ENCODE peak calls at places on chromosomes 11 and 22, in seven cellular contexts. V, H, X, D, A, Y and K are unnamed samples.

GRCh38 chr11:67391304-67392181 is at the start of gene RAD9A:
- DNase-seq in V (peak), H (peak), X (peak), D (peak), A (peak), Y (peak), K (peak)

GRCh38 chr11:35107866-35108265 is 31.1 kb upstream of the CD44 start:
- DNase-seq in V (peak), H (no peak), X (no peak), D (no peak), A (no peak), Y (no peak), K (peak)

GRCh38 chr22:24758164-24758799 is 16.2 kb downstream of the PIWIL3 start:
- DNase-seq in V (peak), H (peak), X (peak), D (peak), A (peak), Y (peak), K (no peak)

GRCh38 chr11:12330491-12331231 is 46.7 kb upstream of the PARVA start:
- DNase-seq in V (no peak), H (no peak), X (no peak), D (no peak), A (no peak), Y (no peak), K (no peak)

GRCh38 chr22:42901790-42902508 is 44.9 kb upstream of the ARFGAP3 start:
- DNase-seq in V (no peak), H (peak), X (no peak), D (no peak), A (peak), Y (peak), K (no peak)

GRCh38 chr11:114059984-114060401 is 482 bp downstream of the ZBTB16 start:
- DNase-seq in V (peak), H (peak), X (no peak), D (no peak), A (peak), Y (no peak), K (no peak)

GRCh38 chr11:19834761-19835160 is 122.1 kb downstream of the NAV2 start:
- DNase-seq in V (no peak), H (no peak), X (no peak), D (no peak), A (no peak), Y (no peak), K (no peak)

GRCh38 chr11:1879342-1879940 is 12.3 kb downstream of the PRR33 start:
- DNase-seq in V (no peak), H (peak), X (no peak), D (no peak), A (no peak), Y (no peak), K (peak)

GRCh38 chr22:29152381-29153138 is 53.1 kb upstream of the EMID1 start:
- DNase-seq in V (no peak), H (peak), X (no peak), D (no peak), A (no peak), Y (no peak), K (no peak)

GRCh38 chr11:118791015-118791960 is at the start of gene DDX6:
- DNase-seq in V (peak), H (peak), X (peak), D (peak), A (peak), Y (peak), K (peak)

GRCh38 chr22:38454011-38454360 is 1.0 kb downstream of the KCNJ4 start:
- DNase-seq in V (peak), H (no peak), X (no peak), D (no peak), A (no peak), Y (no peak), K (no peak)

GRCh38 chr11:75152651-75153553 is 2.0 kb downstream of the SLCO2B1 start:
- DNase-seq in V (no peak), H (no peak), X (no peak), D (no peak), A (no peak), Y (no peak), K (no peak)

GRCh38 chr11:103803062-103803461 is 233.4 kb upstream of the DDI1 start:
- DNase-seq in V (no peak), H (no peak), X (no peak), D (no peak), A (no peak), Y (no peak), K (no peak)

GRCh38 chr11:129280027-129280811 is 88.1 kb upstream of the ARHGAP32 start:
- DNase-seq in V (no peak), H (no peak), X (peak), D (no peak), A (no peak), Y (no peak), K (no peak)

GRCh38 chr22:38284042-38284402 is 11.2 kb upstream of the TMEM184B start:
- DNase-seq in V (no peak), H (no peak), X (no peak), D (no peak), A (no peak), Y (no peak), K (no peak)

GRCh38 chr11:130693543-130693942 is 222.7 kb downstream of the SNX19 start:
- DNase-seq in V (no peak), H (no peak), X (no peak), D (no peak), A (no peak), Y (no peak), K (no peak)

GRCh38 chr11:123544631-123545375 is 109.6 kb downstream of the SCN3B start:
- DNase-seq in V (no peak), H (peak), X (no peak), D (no peak), A (no peak), Y (peak), K (no peak)

GRCh38 chr22:27386186-27386585 is 415.4 kb downstream of the MN1 start:
- DNase-seq in V (no peak), H (no peak), X (no peak), D (no peak), A (no peak), Y (no peak), K (no peak)

GRCh38 chr11:45106440-45106839 is 40.0 kb upstream of the PRDM11 start:
- DNase-seq in V (no peak), H (no peak), X (peak), D (no peak), A (no peak), Y (no peak), K (no peak)

GRCh38 chr11:32829680-32830412 is at the start of gene PRRG4:
- DNase-seq in V (peak), H (peak), X (no peak), D (peak), A (peak), Y (peak), K (no peak)

GRCh38 chr11:133388975-133389568 is 143.2 kb downstream of the OPCML start:
- DNase-seq in V (no peak), H (no peak), X (no peak), D (no peak), A (no peak), Y (no peak), K (no peak)

GRCh38 chr11:70735976-70736375 is 337.6 kb downstream of the CTTN start:
- DNase-seq in V (no peak), H (no peak), X (no peak), D (no peak), A (no peak), Y (no peak), K (peak)
- TF ChIP-seq CTCF in V (no peak), H (no peak), X (no peak), D (no peak), A (no peak), Y (no peak), K (no peak)

DNA sequence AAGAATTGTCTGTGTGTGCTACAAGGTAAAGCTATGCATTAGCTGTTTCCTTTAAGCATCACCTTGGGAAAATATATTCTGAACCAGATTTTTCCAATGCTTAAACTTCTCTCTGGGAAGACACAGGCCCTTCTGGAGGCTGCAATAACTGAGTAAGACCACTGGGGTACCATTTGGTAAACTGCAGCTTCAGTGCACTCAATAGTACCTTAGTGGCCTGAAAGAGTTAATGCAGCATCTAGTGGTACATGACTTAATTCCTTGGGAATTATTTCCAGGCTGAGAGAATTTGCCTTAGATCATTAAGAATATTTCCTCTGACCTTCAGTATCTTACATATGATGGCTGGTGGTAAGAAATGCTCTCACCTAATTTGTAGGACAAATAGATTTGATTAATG is 727.4 kb downstream of the DLG2 start:
- DNase-seq in V (no peak), H (no peak), X (no peak), D (no peak), A (no peak), Y (no peak), K (no peak)
- TF ChIP-seq CTCF in V (no peak), H (no peak), X (no peak), D (peak), A (no peak), Y (no peak), K (no peak)

GRCh38 chr11:90274362-90274761 is 51.5 kb upstream of the CHORDC1 start:
- DNase-seq in V (no peak), H (no peak), X (no peak), D (no peak), A (no peak), Y (no peak), K (no peak)
- TF ChIP-seq CTCF in V (no peak), H (no peak), X (no peak), D (no peak), A (no peak), Y (no peak), K (no peak)

DNA sequence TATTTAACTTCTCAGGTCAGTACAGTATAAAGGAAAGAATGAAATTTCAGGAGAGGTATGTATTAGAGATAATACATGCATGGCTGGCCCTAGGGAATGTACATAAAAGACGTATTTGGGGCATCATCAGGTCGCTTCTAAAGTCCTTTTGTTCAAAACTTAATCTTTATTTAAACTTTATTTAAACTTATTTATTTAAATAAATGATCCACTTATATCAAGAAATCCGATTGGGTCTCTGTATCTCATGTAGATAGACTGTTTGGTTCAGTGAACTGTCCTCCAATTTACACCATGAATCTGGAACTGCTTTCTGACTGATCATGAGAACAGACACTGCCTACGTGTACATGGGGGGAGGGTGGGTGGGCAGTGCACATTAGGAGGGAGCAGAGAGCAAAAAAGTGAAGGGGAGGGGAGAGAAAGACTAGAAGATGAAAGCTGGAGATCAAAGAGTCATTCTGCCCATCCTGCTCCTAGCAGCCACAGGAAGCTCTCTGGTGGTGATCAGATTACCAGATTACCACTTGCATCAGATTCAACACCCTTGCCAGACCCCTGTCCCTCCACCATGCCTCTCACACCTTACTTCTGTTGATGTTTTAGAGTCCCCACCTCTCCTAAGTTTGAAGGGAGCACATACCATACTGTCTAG is 92.1 kb upstream of the MTMR2 start:
- DNase-seq in V (no peak), H (no peak), X (peak), D (no peak), A (no peak), Y (no peak), K (no peak)
- TF ChIP-seq CTCF in V (no peak), H (no peak), X (no peak), D (no peak), A (no peak), Y (no peak), K (no peak)

GRCh38 chr11:68461284-68461861 is 821 bp downstream of the PPP6R3 start:
- DNase-seq in V (no peak), H (no peak), X (no peak), D (no peak), A (no peak), Y (no peak), K (no peak)
- TF ChIP-seq CTCF in V (no peak), H (no peak), X (no peak), D (no peak), A (no peak), Y (no peak), K (no peak)

GRCh38 chr11:46827995-46828394 is 18.1 kb downstream of the CKAP5 start:
- DNase-seq in V (no peak), H (no peak), X (no peak), D (no peak), A (no peak), Y (no peak), K (no peak)

GRCh38 chr11:46826310-46827044 is 19.6 kb downstream of the CKAP5 start:
- DNase-seq in V (no peak), H (peak), X (peak), D (peak), A (peak), Y (peak), K (peak)
- TF ChIP-seq CTCF in V (no peak), H (peak), X (no peak), D (peak), A (no peak), Y (no peak), K (no peak)

DNA sequence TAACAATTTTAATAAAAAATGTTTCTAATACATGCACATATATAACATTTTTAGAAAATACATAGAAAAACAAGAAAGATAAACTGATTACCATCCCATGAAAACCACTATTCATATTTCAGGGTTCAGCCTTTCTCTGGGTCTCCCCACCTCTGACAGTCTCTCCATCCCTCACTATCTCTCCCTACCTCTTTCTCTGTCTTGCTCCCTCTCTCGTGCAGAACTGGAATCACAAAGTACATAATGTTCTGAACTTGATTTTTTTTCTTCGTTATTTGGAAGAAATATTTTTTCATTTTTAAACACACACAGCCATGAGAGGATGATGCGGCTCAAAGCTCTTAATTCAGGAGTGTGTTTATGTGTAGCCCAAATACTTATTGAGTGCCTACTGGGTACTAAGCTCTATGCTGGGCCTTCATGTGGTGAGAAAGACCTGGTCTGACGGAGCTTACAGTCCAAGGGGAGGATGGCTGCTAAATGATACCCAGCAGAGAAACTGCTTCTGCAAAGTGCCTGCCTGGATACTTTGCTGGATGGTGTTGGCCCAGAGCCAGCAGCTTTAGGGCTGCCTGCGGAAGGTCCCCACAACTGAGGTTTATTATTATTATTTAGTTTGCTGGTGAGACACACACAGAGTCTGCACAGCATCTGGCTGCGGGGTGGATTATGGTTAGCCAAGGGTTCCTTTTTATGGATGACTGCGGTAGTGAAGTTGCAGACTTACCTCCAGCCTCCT is 42.6 kb downstream of the SC5D start:
- DNase-seq in V (no peak), H (no peak), X (no peak), D (no peak), A (no peak), Y (no peak), K (no peak)
- TF ChIP-seq CTCF in V (no peak), H (peak), X (no peak), D (no peak), A (no peak), Y (peak), K (no peak)

GRCh38 chr22:20101638-20102037 is 14.3 kb upstream of the RANBP1 start:
- DNase-seq in V (no peak), H (no peak), X (no peak), D (no peak), A (no peak), Y (no peak), K (no peak)

GRCh38 chr22:20105456-20106204 is 10.3 kb upstream of the RANBP1 start:
- DNase-seq in V (no peak), H (no peak), X (no peak), D (no peak), A (no peak), Y (no peak), K (no peak)

GRCh38 chr22:20099099-20099711 is 16.7 kb upstream of the RANBP1 start:
- DNase-seq in V (no peak), H (no peak), X (no peak), D (no peak), A (no peak), Y (no peak), K (no peak)

GRCh38 chr22:20106205-20106848 is 9.6 kb upstream of the RANBP1 start:
- DNase-seq in V (no peak), H (peak), X (no peak), D (no peak), A (peak), Y (no peak), K (no peak)

GRCh38 chr22:20102203-20102780 is 13.6 kb upstream of the RANBP1 start:
- DNase-seq in V (no peak), H (no peak), X (no peak), D (no peak), A (no peak), Y (no peak), K (no peak)
- TF ChIP-seq CTCF in V (no peak), H (no peak), X (no peak), D (peak), A (no peak), Y (no peak), K (no peak)

GRCh38 chr11:73257342-73258103 is 14.6 kb upstream of the P2RY6 start:
- DNase-seq in V (no peak), H (no peak), X (no peak), D (no peak), A (peak), Y (peak), K (no peak)

GRCh38 chr11:73249304-73249703 is 22.8 kb upstream of the P2RY6 start:
- DNase-seq in V (no peak), H (no peak), X (no peak), D (no peak), A (no peak), Y (no peak), K (no peak)

GRCh38 chr11:73249858-73250773 is 22.0 kb upstream of the P2RY6 start:
- DNase-seq in V (peak), H (no peak), X (no peak), D (no peak), A (no peak), Y (no peak), K (no peak)

GRCh38 chr11:73248526-73249185 is 23.5 kb upstream of the P2RY6 start:
- DNase-seq in V (no peak), H (no peak), X (no peak), D (no peak), A (no peak), Y (no peak), K (no peak)

DNA sequence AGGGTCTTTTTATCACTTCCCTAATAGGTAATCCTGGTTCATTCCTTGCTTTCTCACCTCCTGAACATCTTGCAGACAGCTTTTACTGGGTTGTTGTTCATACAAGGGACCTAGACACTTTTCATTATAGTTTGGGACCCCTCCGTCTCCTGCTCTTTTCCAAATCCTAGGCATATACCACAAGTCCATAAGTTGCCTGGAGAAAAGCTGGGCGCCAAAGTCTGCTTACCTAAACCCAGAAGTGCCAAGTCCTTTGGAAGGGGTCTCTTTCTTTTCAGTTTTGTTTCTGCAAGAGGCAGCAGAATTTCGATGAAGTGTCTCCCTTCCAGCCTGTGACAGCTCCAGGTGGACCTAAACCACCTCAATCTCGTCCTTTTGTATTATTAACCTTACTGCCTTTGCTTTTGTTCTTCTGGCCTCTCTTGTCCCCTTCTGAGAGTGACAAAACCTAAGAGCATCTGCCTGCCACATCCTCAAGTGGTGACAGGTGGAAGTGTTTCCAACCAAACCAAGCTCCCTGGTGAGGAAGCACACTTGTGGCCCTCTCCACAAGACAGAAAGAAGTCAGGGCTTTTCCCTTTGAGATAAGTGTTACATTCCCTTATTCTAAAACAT is 19.5 kb upstream of the P2RY6 start:
- DNase-seq in V (peak), H (no peak), X (no peak), D (no peak), A (no peak), Y (peak), K (no peak)
- TF ChIP-seq CTCF in V (peak), H (peak), X (no peak), D (peak), A (no peak), Y (no peak), K (peak)